ENCODE peak calls at places on chromosomes 2 and 18, in five cellular contexts. One of them, this sample, is unnamed.

GRCh38 chr2:176555112-176555511 is 285.9 kb downstream of the MTX2 start:
- DNase-seq in dorsolateral prefrontal cortex: no peak
- DNase-seq in WERI-Rb-1: no peak
- DNase-seq in HFF-Myc: no peak
- DNase-seq in GM10248: no peak
- DNase-seq in this sample: no peak

GRCh38 chr2:16005819-16006536 is 65.6 kb downstream of the MYCN start:
- DNase-seq in dorsolateral prefrontal cortex: no peak
- DNase-seq in WERI-Rb-1: no peak
- DNase-seq in HFF-Myc: no peak
- DNase-seq in GM10248: no peak
- DNase-seq in this sample: no peak

GRCh38 chr2:24984912-24985311 is 13.2 kb upstream of the DNAJC27 start:
- DNase-seq in dorsolateral prefrontal cortex: peak
- DNase-seq in WERI-Rb-1: peak
- DNase-seq in HFF-Myc: no peak
- DNase-seq in GM10248: no peak
- DNase-seq in this sample: no peak

GRCh38 chr2:117941693-117942092 is 72.2 kb downstream of the CCDC93 start:
- DNase-seq in dorsolateral prefrontal cortex: no peak
- DNase-seq in WERI-Rb-1: no peak
- DNase-seq in HFF-Myc: no peak
- DNase-seq in GM10248: no peak
- DNase-seq in this sample: no peak

GRCh38 chr2:237723613-237724012 is 75.0 kb upstream of the RBM44 start:
- DNase-seq in dorsolateral prefrontal cortex: no peak
- DNase-seq in WERI-Rb-1: peak
- DNase-seq in HFF-Myc: peak
- DNase-seq in GM10248: peak
- DNase-seq in this sample: peak

GRCh38 chr2:154402138-154402714 is 296.3 kb upstream of the KCNJ3 start:
- DNase-seq in dorsolateral prefrontal cortex: no peak
- DNase-seq in WERI-Rb-1: no peak
- DNase-seq in HFF-Myc: no peak
- DNase-seq in GM10248: no peak
- DNase-seq in this sample: no peak

GRCh38 chr18:58937913-58938312 is 73.2 kb downstream of the ZNF532 start:
- DNase-seq in dorsolateral prefrontal cortex: no peak
- DNase-seq in WERI-Rb-1: no peak
- DNase-seq in HFF-Myc: no peak
- DNase-seq in GM10248: no peak
- DNase-seq in this sample: no peak

GRCh38 chr18:10142496-10143160 is 228.8 kb downstream of the VAPA start:
- DNase-seq in dorsolateral prefrontal cortex: no peak
- DNase-seq in WERI-Rb-1: no peak
- DNase-seq in HFF-Myc: no peak
- DNase-seq in GM10248: no peak
- DNase-seq in this sample: no peak

DNA sequence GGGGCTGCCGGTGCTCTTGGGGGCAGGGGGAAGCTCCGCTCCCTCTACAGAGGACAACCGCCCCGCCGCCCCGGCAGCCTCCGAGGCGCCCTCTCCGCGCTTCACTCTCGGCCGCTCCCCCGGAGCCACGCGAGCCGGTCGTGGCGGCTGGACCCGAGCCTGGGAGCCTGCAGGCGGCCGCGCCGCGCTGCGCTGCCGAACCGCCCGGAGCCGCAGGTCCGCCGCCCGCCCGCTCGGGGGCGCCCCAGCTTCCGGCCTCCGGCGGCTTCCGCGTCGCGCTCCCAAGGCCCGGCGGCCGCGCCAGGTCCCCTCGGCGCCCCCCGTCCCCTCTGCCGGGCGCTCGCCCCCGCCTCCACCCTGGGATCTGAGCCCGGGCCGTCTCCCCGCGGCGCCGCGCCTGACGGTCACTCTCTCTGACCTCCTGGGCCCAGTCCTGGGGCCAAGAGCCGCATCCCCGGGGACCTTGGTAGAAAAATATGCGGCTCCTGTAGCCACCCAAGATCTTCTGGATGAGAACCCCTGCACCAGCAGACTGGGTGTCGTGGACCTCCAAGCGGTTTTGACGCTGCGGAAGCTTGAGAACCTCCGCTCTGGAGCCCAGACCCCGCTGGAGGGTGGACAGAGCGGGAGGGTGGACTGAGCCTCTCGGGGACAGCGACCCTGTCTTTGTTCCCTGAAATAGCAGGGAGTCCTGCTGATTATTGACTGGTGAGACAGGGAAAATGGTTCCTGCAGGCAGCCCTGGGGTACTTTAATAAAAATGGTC is 44.3 kb downstream of the SERTAD2 start:
- DNase-seq in dorsolateral prefrontal cortex: no peak
- DNase-seq in WERI-Rb-1: no peak
- DNase-seq in HFF-Myc: no peak
- DNase-seq in GM10248: peak
- DNase-seq in this sample: peak
- TF ChIP-seq CTCF in dorsolateral prefrontal cortex: no peak
- TF ChIP-seq CTCF in WERI-Rb-1: no peak
- TF ChIP-seq CTCF in HFF-Myc: no peak
- TF ChIP-seq CTCF in GM10248: peak
- TF ChIP-seq CTCF in this sample: peak

GRCh38 chr2:42060028-42060427 is 12.2 kb downstream of the PKDCC start:
- DNase-seq in dorsolateral prefrontal cortex: no peak
- DNase-seq in WERI-Rb-1: no peak
- DNase-seq in HFF-Myc: no peak
- DNase-seq in GM10248: peak
- DNase-seq in this sample: no peak
- TF ChIP-seq CTCF in dorsolateral prefrontal cortex: peak
- TF ChIP-seq CTCF in WERI-Rb-1: no peak
- TF ChIP-seq CTCF in HFF-Myc: no peak
- TF ChIP-seq CTCF in GM10248: peak
- TF ChIP-seq CTCF in this sample: peak

DNA sequence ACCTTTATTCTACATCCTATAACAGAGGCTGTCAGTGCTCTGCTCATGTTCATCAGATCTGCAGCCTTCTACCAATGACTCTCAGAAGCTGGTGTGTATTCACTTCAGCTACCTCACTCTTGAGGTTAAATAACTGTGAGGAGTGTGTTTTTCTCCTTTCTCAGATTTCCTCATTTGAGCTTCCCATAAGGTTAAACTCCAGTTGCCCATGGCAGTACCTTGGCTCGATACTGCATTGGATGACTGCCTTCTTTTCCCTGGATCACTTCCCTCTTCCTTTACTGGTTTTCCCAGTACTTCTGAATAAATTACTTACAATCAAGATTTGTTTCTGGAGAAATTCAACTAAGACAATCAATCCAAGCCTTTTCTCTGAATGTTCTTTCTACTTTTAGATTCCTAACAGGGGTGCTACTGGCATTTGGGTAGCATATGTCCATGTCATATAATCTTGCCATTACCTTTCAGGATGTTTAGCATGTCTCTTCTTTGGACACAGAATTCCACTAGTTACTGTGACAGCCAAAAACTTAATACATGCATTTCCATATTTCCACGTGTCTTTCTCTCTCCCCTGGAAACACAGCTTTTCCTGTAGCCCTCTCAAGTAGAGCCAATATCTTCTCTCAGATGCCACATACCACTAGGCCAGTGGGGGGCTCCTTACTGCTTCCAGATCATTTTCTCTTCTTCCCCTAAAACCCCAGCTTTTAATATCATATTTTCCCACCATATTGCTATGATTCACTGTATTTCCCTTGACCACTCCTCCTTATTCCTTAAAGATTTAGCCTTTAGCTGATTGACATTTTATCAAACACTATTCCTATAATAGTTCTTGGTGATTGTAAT is 15.0 kb upstream of the SPOPL start:
- DNase-seq in dorsolateral prefrontal cortex: no peak
- DNase-seq in WERI-Rb-1: no peak
- DNase-seq in HFF-Myc: no peak
- DNase-seq in GM10248: no peak
- DNase-seq in this sample: no peak
- TF ChIP-seq CTCF in dorsolateral prefrontal cortex: no peak
- TF ChIP-seq CTCF in WERI-Rb-1: no peak
- TF ChIP-seq CTCF in HFF-Myc: no peak
- TF ChIP-seq CTCF in GM10248: peak
- TF ChIP-seq CTCF in this sample: peak

GRCh38 chr2:38590053-38590452 is 12.7 kb downstream of the HNRNPLL start:
- DNase-seq in dorsolateral prefrontal cortex: no peak
- DNase-seq in WERI-Rb-1: no peak
- DNase-seq in HFF-Myc: no peak
- DNase-seq in GM10248: no peak
- DNase-seq in this sample: no peak
- TF ChIP-seq CTCF in dorsolateral prefrontal cortex: peak
- TF ChIP-seq CTCF in WERI-Rb-1: no peak
- TF ChIP-seq CTCF in HFF-Myc: no peak
- TF ChIP-seq CTCF in GM10248: no peak
- TF ChIP-seq CTCF in this sample: no peak